ENCODE peak calls at places on chromosomes 2 and 18, in nine cellular contexts. X, A, T, R, L, F, Z, N and J are unnamed samples.

GRCh38 chr2:58620127-58620526 is 379.0 kb upstream of the FANCL start:
- DNase-seq in X (peak; percentile 16), A (peak; percentile 13), T (no peak), R (peak; percentile 87), L (no peak), F (peak; percentile 60), Z (no peak), N (peak; percentile 46), J (no peak)

GRCh38 chr2:424306-425172 is 136.6 kb upstream of the ALKAL2 start:
- DNase-seq in X (no peak), A (no peak), T (no peak), R (peak; percentile 96), L (no peak), F (peak; percentile 57), Z (no peak), N (peak; percentile 82), J (no peak)

GRCh38 chr2:117979911-117980341 is 33.9 kb downstream of the CCDC93 start:
- DNase-seq in X (no peak), A (no peak), T (no peak), R (no peak), L (no peak), F (peak; percentile 40), Z (no peak), N (no peak), J (no peak)

GRCh38 chr2:241063093-241063551 is 39.0 kb downstream of the MTERF4 start:
- DNase-seq in X (no peak), A (no peak), T (no peak), R (no peak), L (peak; percentile 71), F (no peak), Z (no peak), N (no peak), J (no peak)

GRCh38 chr18:22847392-22847791 is 85.7 kb upstream of the RBBP8 start:
- DNase-seq in X (no peak), A (peak; percentile 72), T (peak; percentile 72), R (no peak), L (no peak), F (no peak), Z (no peak), N (peak; percentile 74), J (peak; percentile 14)

GRCh38 chr2:199631129-199631528 is 173.4 kb upstream of the SATB2 start:
- DNase-seq in X (no peak), A (no peak), T (no peak), R (no peak), L (no peak), F (no peak), Z (no peak), N (no peak), J (no peak)

GRCh38 chr2:55141572-55142413 is 90.3 kb downstream of the CLHC1 start:
- DNase-seq in X (no peak), A (no peak), T (no peak), R (peak; percentile 28), L (no peak), F (no peak), Z (no peak), N (no peak), J (no peak)

GRCh38 chr2:217520361-217521010 is 482.3 kb downstream of the TNS1 start:
- DNase-seq in X (peak; percentile 16), A (peak; percentile 50), T (peak; percentile 39), R (peak; percentile 20), L (no peak), F (no peak), Z (no peak), N (no peak), J (no peak)

GRCh38 chr18:44709297-44710117 is 28.8 kb downstream of the SETBP1 start:
- DNase-seq in X (no peak), A (no peak), T (no peak), R (no peak), L (no peak), F (no peak), Z (no peak), N (no peak), J (peak; percentile 48)

GRCh38 chr2:15687243-15687642 is 95.6 kb downstream of the DDX1 start:
- DNase-seq in X (no peak), A (no peak), T (no peak), R (no peak), L (no peak), F (no peak), Z (no peak), N (no peak), J (no peak)

GRCh38 chr2:202339052-202339870 is 36.9 kb upstream of the BMPR2 start:
- DNase-seq in X (peak; percentile 60), A (peak; percentile 54), T (peak; percentile 35), R (peak; percentile 98), L (no peak), F (peak; percentile 59), Z (peak; percentile 9), N (peak; percentile 26), J (peak; percentile 33)

GRCh38 chr2:26435106-26435505 is 33.4 kb downstream of the DRC1 start:
- DNase-seq in X (no peak), A (no peak), T (no peak), R (peak; percentile 54), L (no peak), F (no peak), Z (no peak), N (no peak), J (no peak)

GRCh38 chr18:33841221-33841967 is 263.4 kb downstream of the ASXL3 start:
- DNase-seq in X (no peak), A (no peak), T (no peak), R (no peak), L (no peak), F (no peak), Z (no peak), N (no peak), J (no peak)

GRCh38 chr18:55265916-55266488 is 306.7 kb upstream of the CCDC68 start:
- DNase-seq in X (peak; percentile 86), A (no peak), T (no peak), R (peak; percentile 67), L (no peak), F (peak; percentile 80), Z (no peak), N (no peak), J (peak; percentile 73)

GRCh38 chr2:19574788-19575260 is 216.4 kb upstream of the OSR1 start:
- DNase-seq in X (peak; percentile 79), A (peak; percentile 93), T (peak; percentile 89), R (no peak), L (no peak), F (peak; percentile 47), Z (no peak), N (peak; percentile 91), J (peak; percentile 75)

GRCh38 chr18:60188943-60189342 is 183.6 kb downstream of the MC4R start:
- DNase-seq in X (no peak), A (no peak), T (peak; percentile 23), R (no peak), L (no peak), F (no peak), Z (no peak), N (no peak), J (no peak)
- H3K4me3 ChIP-seq in X (no peak overlapping the region), A (no peak overlapping the region), T (no peak overlapping the region), R (no peak overlapping the region), L (no peak overlapping the region), F (no peak overlapping the region), Z (no peak overlapping the region), N (no peak overlapping the region), J (no peak overlapping the region)

DNA sequence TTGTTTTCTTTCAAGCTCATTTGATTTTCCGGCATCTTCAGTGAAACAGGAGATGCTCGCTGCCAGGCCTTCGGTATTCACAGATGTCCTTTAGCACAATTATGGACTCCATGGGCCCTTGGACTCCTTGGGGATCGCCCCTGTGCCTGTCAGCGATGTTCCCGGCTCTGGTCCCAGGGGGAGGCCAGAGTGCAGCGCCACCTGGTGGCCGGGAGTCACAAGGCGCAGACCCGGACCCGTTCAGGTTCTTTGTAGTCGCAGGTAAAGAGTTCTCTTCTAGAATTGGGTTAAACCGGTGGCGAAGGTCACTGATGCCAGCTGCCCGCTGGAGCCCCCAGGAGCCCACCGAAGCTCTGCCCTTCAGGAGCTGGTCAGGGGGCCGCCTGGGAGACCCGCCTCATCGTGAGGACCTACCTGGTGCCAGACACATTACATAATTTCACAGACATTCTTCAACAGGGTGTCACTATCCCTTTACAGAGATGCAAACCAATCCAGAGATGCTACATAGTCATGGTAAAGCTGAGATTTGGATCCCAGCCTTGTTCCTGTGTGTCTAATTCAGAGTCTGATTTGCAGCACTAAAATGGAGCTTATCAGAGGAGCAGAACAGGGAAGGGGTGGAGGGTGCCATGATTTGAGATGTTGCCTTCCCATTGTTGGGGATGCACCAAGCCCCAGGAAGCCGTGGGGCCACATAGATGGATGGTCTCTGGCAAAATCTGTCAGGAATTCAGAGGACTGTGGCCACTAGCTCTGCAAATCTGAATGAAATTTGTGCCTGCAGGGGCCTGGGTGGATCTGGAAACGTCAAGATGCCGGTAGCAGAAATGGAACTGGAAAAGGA is 6.0 kb upstream of the INPP5D start:
- DNase-seq in X (peak; percentile 21), A (peak; percentile 29), T (peak; percentile 17), R (peak; percentile 62), L (peak; percentile 94), F (peak; percentile 38), Z (no peak), N (no peak), J (peak; percentile 48)
- TF ChIP-seq CTCF in X (peak; percentile 93), A (peak; percentile 89), T (peak; percentile 84), R (peak; percentile 96), L (peak; percentile 92), F (peak; percentile 99), Z (peak; percentile 93), N (peak; percentile 68), J (peak; percentile 88)

GRCh38 chr18:37492952-37493351 is 72.6 kb downstream of the CELF4 start:
- DNase-seq in X (no peak), A (no peak), T (no peak), R (no peak), L (no peak), F (no peak), Z (no peak), N (no peak), J (no peak)
- H3K4me3 ChIP-seq in X (no peak overlapping the region), A (no peak overlapping the region), T (no peak overlapping the region), R (no peak overlapping the region), L (no peak overlapping the region), F (no peak overlapping the region), Z (no peak overlapping the region), N (no peak overlapping the region), J (no peak overlapping the region)

DNA sequence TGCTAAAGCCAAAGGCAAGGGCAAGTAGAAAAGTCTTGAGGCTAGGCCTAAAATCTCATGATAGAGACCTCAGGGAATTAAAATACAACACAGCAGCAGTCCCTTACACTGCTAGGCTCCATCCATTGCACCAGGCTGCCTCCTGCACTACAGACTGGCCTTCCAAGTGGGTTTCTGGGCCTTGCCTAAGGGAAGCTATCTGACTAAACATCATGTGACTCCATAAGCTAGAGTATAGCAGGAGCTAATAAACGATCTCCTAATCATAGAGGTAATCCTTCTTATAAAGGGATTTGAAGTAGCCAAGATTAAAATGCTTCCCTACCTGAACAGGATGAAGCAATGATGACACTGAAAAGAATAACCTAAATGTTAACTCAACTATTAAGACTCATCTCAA is 77.6 kb upstream of the NFU1 start:
- DNase-seq in X (no peak), A (peak; percentile 30), T (peak; percentile 6), R (no peak), L (no peak), F (no peak), Z (no peak), N (no peak), J (peak; percentile 49)
- TF ChIP-seq CTCF in X (no peak), A (no peak), T (no peak), R (no peak), L (no peak), F (no peak), Z (no peak), N (no peak), J (no peak)